ENCODE peak calls at places on chromosomes 5 and 9, in four cellular contexts. Y, L, H and T are unnamed samples.

GRCh38 chr9:2093920-2094597 is 78.9 kb downstream of the SMARCA2 start:
- DNase-seq in L (no peak), Y (no peak), H (no peak), T (no peak)

GRCh38 chr5:37695651-37696050 is 144.2 kb downstream of the GDNF start:
- DNase-seq in L (no peak), Y (no peak), H (no peak), T (no peak)

GRCh38 chr9:91803143-91803940 is 146.7 kb downstream of the ROR2 start:
- DNase-seq in Y (no peak), L (no peak), H (no peak), T (no peak)

GRCh38 chr9:35996358-35996970 is 38.5 kb upstream of the OR2S2 start:
- DNase-seq in L (no peak), H (no peak), Y (no peak), T (no peak)

GRCh38 chr5:107864793-107865192 is 194.1 kb upstream of the EFNA5 start:
- DNase-seq in Y (no peak), L (no peak), H (no peak), T (no peak)

GRCh38 chr5:399296-400281 is 43.4 kb upstream of the EXOC3 start:
- DNase-seq in L (peak; percentile 77), H (peak; percentile 65), Y (peak; percentile 91), T (peak; percentile 89)

GRCh38 chr5:116388564-116389258 is 185.9 kb downstream of the SEMA6A start:
- DNase-seq in L (no peak), H (peak; percentile 47), Y (no peak), T (no peak)

GRCh38 chr9:128117613-128118471 is 9.7 kb downstream of the PTGES2 start:
- DNase-seq in Y (peak; percentile 98), L (peak; percentile 98), H (peak; percentile 94), T (peak; percentile 93)

GRCh38 chr5:1005904-1006655 is 2.5 kb upstream of the NKD2 start:
- DNase-seq in Y (peak; percentile 17), L (no peak), H (peak; percentile 8), T (peak; percentile 22)

GRCh38 chr9:108056805-108057386 is 567.3 kb upstream of the KLF4 start:
- DNase-seq in Y (no peak), L (no peak), H (no peak), T (no peak)

GRCh38 chr9:18668944-18669343 is 195.0 kb downstream of the ADAMTSL1 start:
- DNase-seq in Y (no peak), L (no peak), H (no peak), T (no peak)

GRCh38 chr5:134458234-134458633 is 46.6 kb upstream of the CDKN2AIPNL start:
- DNase-seq in Y (no peak), L (no peak), H (peak; percentile 45), T (no peak)

GRCh38 chr5:176538505-176538806 is 1.3 kb upstream of the RNF44 start:
- DNase-seq in Y (peak; percentile 27), H (no peak), L (no peak), T (no peak)

GRCh38 chr5:82331557-82331956 is 53.4 kb upstream of the RPS23 start:
- DNase-seq in H (no peak), Y (no peak), L (no peak), T (no peak)

GRCh38 chr5:75057551-75057950 is 5.2 kb upstream of the GCNT4 start:
- DNase-seq in Y (no peak), L (no peak), H (no peak), T (no peak)

GRCh38 chr9:107064378-107064777 is 201.4 kb downstream of the ZNF462 start:
- DNase-seq in H (no peak), L (no peak), Y (no peak), T (no peak)

GRCh38 chr9:109812818-109813281 is 32.9 kb downstream of the PALM2AKAP2 start:
- DNase-seq in L (no peak), H (no peak), Y (no peak), T (no peak)

GRCh38 chr9:6646028-6646636 is 603 bp upstream of the GLDC start:
- DNase-seq in Y (no peak), L (peak; percentile 35), H (no peak), T (no peak)

GRCh38 chr9:113771199-113771598 is 104.9 kb upstream of the ZNF618 start:
- DNase-seq in Y (no peak), H (no peak), L (no peak), T (no peak)

GRCh38 chr5:53549792-53550191 is 10.6 kb upstream of the NDUFS4 start:
- DNase-seq in Y (no peak), L (no peak), H (no peak), T (no peak)

GRCh38 chr5:127089206-127089605 is 15.9 kb upstream of the C5orf63 start:
- DNase-seq in H (no peak), L (no peak), Y (no peak), T (no peak)

GRCh38 chr5:32223972-32224608 is 50.0 kb upstream of the GOLPH3 start:
- DNase-seq in Y (no peak), H (no peak), L (no peak), T (no peak)

GRCh38 chr5:10585120-10585915 is 21.4 kb downstream of the ANKRD33B start:
- DNase-seq in H (no peak), L (no peak), Y (no peak), T (no peak)

GRCh38 chr9:76027426-76027825 is 137.0 kb downstream of the PCSK5 start:
- DNase-seq in Y (no peak), L (peak; percentile 20), H (no peak), T (no peak)

GRCh38 chr5:32072054-32072453 is 102.1 kb downstream of the GOLPH3 start:
- DNase-seq in H (no peak), Y (peak; percentile 45), L (no peak), T (no peak)

GRCh38 chr5:125890387-125890955 is 532.7 kb upstream of the GRAMD2B start:
- DNase-seq in L (no peak), H (no peak), Y (no peak), T (no peak)

GRCh38 chr9:18422296-18423036 is 51.5 kb upstream of the ADAMTSL1 start:
- DNase-seq in Y (no peak), H (no peak), L (no peak), T (no peak)

GRCh38 chr5:159504106-159504856 is 174.0 kb upstream of the IL12B start:
- DNase-seq in H (peak; percentile 34), L (no peak), Y (no peak), T (no peak)

GRCh38 chr5:56783261-56783660 is 32.1 kb upstream of the MAP3K1 start:
- DNase-seq in H (no peak), Y (no peak), L (no peak), T (no peak)

GRCh38 chr9:37997636-37998374 is 71.2 kb downstream of the SHB start:
- DNase-seq in Y (no peak), L (no peak), H (no peak), T (no peak)

GRCh38 chr9:115462623-115463022 is 344.7 kb upstream of the TNC start:
- DNase-seq in Y (no peak), L (no peak), H (no peak), T (no peak)

GRCh38 chr9:114302727-114303126 is 20.2 kb upstream of the ORM1 start:
- DNase-seq in Y (peak; percentile 4), L (no peak), H (peak; percentile 5), T (no peak)

GRCh38 chr5:137858223-137858916 is 9.3 kb upstream of the MYOT start:
- DNase-seq in Y (no peak), L (no peak), H (no peak), T (no peak)

GRCh38 chr9:90642570-90643539 is at the start of gene DIRAS2:
- DNase-seq in Y (no peak), L (peak; percentile 35), H (no peak), T (no peak)

GRCh38 chr9:99109522-99109921 is 4.6 kb downstream of the TGFBR1 start:
- DNase-seq in Y (no peak), L (no peak), H (no peak), T (peak; percentile 84)

GRCh38 chr9:36840895-36841536 is 193.1 kb downstream of the PAX5 start:
- DNase-seq in L (no peak), Y (no peak), H (no peak), T (no peak)

GRCh38 chr5:18789216-18789615 is 1155.0 kb downstream of the TAF11L14 start:
- DNase-seq in L (no peak), Y (no peak), H (no peak), T (no peak)

GRCh38 chr5:138438003-138438723 is 694 bp upstream of the REEP2 start:
- DNase-seq in Y (no peak), H (no peak), L (no peak), T (no peak)

GRCh38 chr5:124021066-124021641 is 509.2 kb downstream of the CSNK1G3 start:
- DNase-seq in Y (no peak), L (no peak), H (no peak), T (no peak)
- TF ChIP-seq CTCF in Y (no peak), L (no peak), H (no peak), T (no peak)

GRCh38 chr9:77649109-77649812 is 1.1 kb upstream of the GNA14 start:
- DNase-seq in H (no peak), L (no peak), Y (no peak), T (no peak)
- TF ChIP-seq CTCF in H (peak; percentile 39), L (no peak), Y (peak; percentile 51), T (peak; percentile 44)

DNA sequence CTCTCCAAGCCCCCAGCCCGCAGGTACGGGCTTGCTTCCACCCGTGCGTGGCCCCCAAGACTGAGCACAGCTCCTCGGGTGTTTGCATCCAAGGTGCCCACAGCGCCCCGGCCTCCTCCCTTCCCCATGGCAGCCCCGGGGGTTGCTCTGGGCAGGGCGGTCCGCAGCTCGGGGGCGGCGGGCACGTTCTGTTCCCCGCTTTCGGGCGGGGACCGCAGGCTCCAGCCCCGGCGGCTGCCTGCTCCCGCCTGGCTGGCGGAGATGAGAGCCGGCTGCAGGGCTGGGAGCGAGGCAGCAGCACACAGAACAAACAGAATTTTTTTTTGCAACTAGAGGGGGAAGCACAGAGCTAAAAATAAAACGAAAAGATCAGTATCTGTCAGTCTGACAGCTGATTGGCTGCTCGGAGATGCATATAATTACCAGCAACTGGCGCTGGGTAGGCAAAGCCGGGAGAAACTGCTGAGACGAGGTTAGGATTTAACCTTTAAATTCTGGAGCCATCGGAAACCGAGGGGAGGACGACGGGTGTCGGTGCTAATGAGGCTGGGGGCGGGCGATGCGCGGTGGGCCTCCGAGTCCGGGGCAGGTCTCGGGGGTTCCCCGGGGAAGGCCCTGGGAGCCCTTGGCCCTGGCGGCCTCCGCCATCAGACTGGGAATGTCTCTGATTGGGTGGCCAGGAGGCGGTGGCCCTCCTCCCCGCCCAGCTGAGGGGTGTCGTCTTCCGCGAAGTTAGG is 142.7 kb upstream of the IER5L start:
- DNase-seq in Y (peak; percentile 79), H (peak; percentile 86), L (peak; percentile 75), T (peak; percentile 73)
- TF ChIP-seq CTCF in Y (peak; percentile 26), H (no peak), L (no peak), T (peak; percentile 43)

GRCh38 chr9:130999265-130999623 is 9.7 kb upstream of the LAMC3 start:
- DNase-seq in H (no peak), L (no peak), Y (no peak), T (no peak)

GRCh38 chr9:130997925-130998595 is 10.9 kb upstream of the LAMC3 start:
- DNase-seq in Y (no peak), L (peak; percentile 75), H (no peak), T (peak; percentile 60)

GRCh38 chr9:130996672-130997394 is 12.1 kb upstream of the LAMC3 start:
- DNase-seq in H (no peak), L (no peak), Y (no peak), T (no peak)

GRCh38 chr9:130997395-130997684 is 11.6 kb upstream of the LAMC3 start:
- DNase-seq in H (no peak), Y (no peak), L (no peak), T (no peak)

GRCh38 chr9:130998596-130999264 is 10.2 kb upstream of the LAMC3 start:
- DNase-seq in L (no peak), Y (no peak), H (no peak), T (no peak)
- TF ChIP-seq CTCF in L (no peak), Y (no peak), H (no peak), T (peak; percentile 40)